ENCODE peak calls at places on chromosomes 11 and 22, in five cellular contexts. X is H1, A is neuronal stem cell, B is H9, Y is mesenchymal stem cell. T is an unnamed sample.
A peak's percentile ranks its signal among the peaks of the same experiment; 100 is the strongest.

GRCh38 chr11:45301537-45302246 is 15.6 kb upstream of the SYT13 start:
- DNase-seq in X (no peak), A (no peak), B (no peak), Y (no peak), T (no peak)

GRCh38 chr22:21015051-21016006 is at the start of gene P2RX6:
- DNase-seq in X (no peak), A (no peak), B (no peak), Y (peak; percentile 72), T (peak; percentile 66)

GRCh38 chr22:17862646-17863181 is 88.4 kb upstream of the BID start:
- DNase-seq in X (no peak), A (no peak), B (no peak), Y (no peak), T (no peak)

GRCh38 chr11:115199501-115199900 is 304.7 kb downstream of the CADM1 start:
- DNase-seq in X (no peak), A (no peak), B (no peak), Y (peak; percentile 51), T (no peak)

GRCh38 chr11:69774354-69775162 is 583 bp downstream of the FGF4 start:
- DNase-seq in X (peak; percentile 69), A (no peak), B (no peak), Y (no peak), T (no peak)

GRCh38 chr11:45859661-45860140 is 12.4 kb downstream of the CRY2 start:
- DNase-seq in X (no peak), A (no peak), B (peak; percentile 68), Y (peak; percentile 98), T (peak; percentile 37)

GRCh38 chr22:43783777-43784176 is 28.3 kb downstream of the EFCAB6 start:
- DNase-seq in X (no peak), A (no peak), B (no peak), Y (no peak), T (peak; percentile 19)

GRCh38 chr11:114246321-114247069 is 49.7 kb upstream of the NNMT start:
- DNase-seq in X (no peak), A (no peak), B (no peak), Y (no peak), T (no peak)

GRCh38 chr22:35443338-35443737 is 43.4 kb downstream of the MCM5 start:
- DNase-seq in X (no peak), A (no peak), B (no peak), Y (no peak), T (no peak)

GRCh38 chr11:118051611-118052461 is 25.0 kb upstream of the TMPRSS4 start:
- DNase-seq in X (no peak), A (no peak), B (no peak), Y (no peak), T (no peak)

GRCh38 chr11:112859787-112860186 is 101.4 kb upstream of the NCAM1 start:
- DNase-seq in X (no peak), A (no peak), B (no peak), Y (no peak), T (no peak)

GRCh38 chr11:67558084-67558772 is 25.4 kb upstream of the GSTP1 start:
- DNase-seq in X (no peak), A (no peak), B (no peak), Y (no peak), T (no peak)

GRCh38 chr11:64954201-64954600 is 17.7 kb downstream of the MAJIN start:
- DNase-seq in X (no peak), A (no peak), B (no peak), Y (no peak), T (no peak)

GRCh38 chr11:64529559-64530520 is 61.2 kb upstream of the SLC22A12 start:
- DNase-seq in X (no peak), A (no peak), B (no peak), Y (no peak), T (no peak)

GRCh38 chr11:69541001-69541285 is 59.5 kb downstream of the LINC01488 start:
- DNase-seq in X (no peak), A (no peak), B (no peak), Y (no peak), T (no peak)

GRCh38 chr11:18384157-18384641 is 10.2 kb upstream of the LDHA start:
- DNase-seq in X (no peak), A (no peak), B (no peak), Y (no peak), T (peak; percentile 43)

GRCh38 chr11:6648505-6648904 is 7.1 kb downstream of the DCHS1 start:
- DNase-seq in X (no peak), A (no peak), B (no peak), Y (no peak), T (no peak)

GRCh38 chr11:6647836-6648235 is 7.8 kb downstream of the DCHS1 start:
- DNase-seq in X (no peak), A (no peak), B (no peak), Y (no peak), T (no peak)

GRCh38 chr11:6647282-6647679 is 8.3 kb downstream of the DCHS1 start:
- DNase-seq in X (no peak), A (no peak), B (no peak), Y (peak; percentile 64), T (no peak)

GRCh38 chr11:6646631-6647281 is 8.9 kb downstream of the DCHS1 start:
- DNase-seq in X (no peak), A (no peak), B (no peak), Y (peak; percentile 56), T (no peak)

GRCh38 chr11:6646040-6646439 is 9.6 kb downstream of the DCHS1 start:
- DNase-seq in X (no peak), A (no peak), B (no peak), Y (peak; percentile 91), T (no peak)
- H2BK12ac ChIP-seq in X (peak overlapping the region; percentile 13), A (no peak overlapping the region), B (no peak overlapping the region), Y (peak overlapping the region; percentile 97), T (no peak overlapping the region)

DNA sequence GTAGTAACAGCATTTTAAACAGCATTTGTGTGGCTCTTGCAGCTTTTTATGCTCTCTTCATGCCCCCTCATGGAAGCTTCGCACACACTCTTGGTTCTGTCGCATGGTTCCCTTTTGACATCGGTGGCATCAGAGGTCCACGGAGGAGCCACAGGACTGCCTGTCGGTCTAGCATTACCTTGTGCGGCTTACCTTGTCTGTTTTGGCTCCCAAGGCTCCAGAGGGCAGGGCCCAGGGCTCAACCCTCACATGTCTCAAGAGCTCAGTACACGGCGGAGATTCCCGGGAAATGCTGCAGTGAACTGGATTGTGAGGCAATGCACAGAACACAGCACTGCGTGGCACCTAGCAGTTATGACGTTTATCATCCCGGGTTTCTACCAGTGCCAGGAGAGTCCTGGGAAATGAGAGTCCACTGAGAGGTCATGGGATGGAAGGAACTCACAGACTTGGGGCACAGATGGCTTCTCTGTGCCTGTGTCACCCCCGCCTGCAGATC is 1015.8 kb downstream of the TBC1D22A start:
- DNase-seq in X (no peak), A (no peak), B (no peak), Y (no peak), T (no peak)
- H3K27me3 ChIP-seq in X (no peaks in the 10 kb centered on the region), A (no peaks in the 10 kb centered on the region), B (no peaks in the 10 kb centered on the region), Y (no peaks in the 10 kb centered on the region), T (no peaks in the 10 kb centered on the region)

GRCh38 chr11:8603696-8604077 is 9.7 kb upstream of the STK33 start:
- DNase-seq in X (no peak), A (no peak), B (no peak), Y (no peak), T (no peak)

GRCh38 chr11:8608646-8609045 is 14.6 kb upstream of the STK33 start:
- DNase-seq in X (no peak), A (no peak), B (no peak), Y (peak; percentile 71), T (no peak)

GRCh38 chr11:8601376-8602133 is 7.5 kb upstream of the STK33 start:
- DNase-seq in X (peak; percentile 39), A (no peak), B (no peak), Y (peak; percentile 39), T (no peak)

GRCh38 chr11:8605956-8606355 is 11.9 kb upstream of the STK33 start:
- DNase-seq in X (no peak), A (no peak), B (no peak), Y (peak; percentile 12), T (no peak)

DNA sequence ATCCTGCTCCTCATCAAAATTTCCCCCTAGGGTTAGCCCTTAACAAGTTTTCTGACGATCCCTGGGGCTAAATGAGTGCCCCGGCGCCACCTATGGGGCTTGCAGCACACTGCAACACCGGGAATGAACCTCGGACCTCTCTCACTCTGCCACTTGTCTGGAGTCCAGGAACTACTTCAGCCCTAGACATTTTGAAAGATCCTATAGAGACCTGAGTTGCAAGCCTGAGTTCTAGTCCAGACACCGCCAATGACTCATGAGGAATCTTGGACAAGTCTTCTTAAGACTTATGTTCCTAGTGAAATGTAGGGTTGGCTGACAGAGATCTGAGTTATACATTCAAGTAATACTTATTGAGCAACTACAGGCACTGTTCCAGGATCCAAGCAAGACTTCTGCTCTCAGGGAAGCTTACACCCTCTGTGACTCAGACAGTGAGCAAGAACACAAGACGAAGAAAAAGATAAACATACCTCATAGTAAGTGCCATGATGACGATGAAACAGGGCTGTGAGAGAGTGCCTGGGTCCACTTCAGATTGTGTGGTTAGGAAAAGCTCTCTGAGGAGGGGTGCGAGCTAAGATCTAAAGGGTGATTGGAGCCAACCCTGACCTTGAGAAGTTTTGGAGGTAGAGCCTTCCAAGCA is 10.2 kb upstream of the STK33 start:
- DNase-seq in X (peak; percentile 88), A (peak; percentile 51), B (peak; percentile 75), Y (peak; percentile 100), T (peak; percentile 97)
- H3K18ac ChIP-seq in X (no peak overlapping the region), A (no peak overlapping the region), B (no peak overlapping the region), Y (peak overlapping the region; percentile 19), T (no peak overlapping the region)

DNA sequence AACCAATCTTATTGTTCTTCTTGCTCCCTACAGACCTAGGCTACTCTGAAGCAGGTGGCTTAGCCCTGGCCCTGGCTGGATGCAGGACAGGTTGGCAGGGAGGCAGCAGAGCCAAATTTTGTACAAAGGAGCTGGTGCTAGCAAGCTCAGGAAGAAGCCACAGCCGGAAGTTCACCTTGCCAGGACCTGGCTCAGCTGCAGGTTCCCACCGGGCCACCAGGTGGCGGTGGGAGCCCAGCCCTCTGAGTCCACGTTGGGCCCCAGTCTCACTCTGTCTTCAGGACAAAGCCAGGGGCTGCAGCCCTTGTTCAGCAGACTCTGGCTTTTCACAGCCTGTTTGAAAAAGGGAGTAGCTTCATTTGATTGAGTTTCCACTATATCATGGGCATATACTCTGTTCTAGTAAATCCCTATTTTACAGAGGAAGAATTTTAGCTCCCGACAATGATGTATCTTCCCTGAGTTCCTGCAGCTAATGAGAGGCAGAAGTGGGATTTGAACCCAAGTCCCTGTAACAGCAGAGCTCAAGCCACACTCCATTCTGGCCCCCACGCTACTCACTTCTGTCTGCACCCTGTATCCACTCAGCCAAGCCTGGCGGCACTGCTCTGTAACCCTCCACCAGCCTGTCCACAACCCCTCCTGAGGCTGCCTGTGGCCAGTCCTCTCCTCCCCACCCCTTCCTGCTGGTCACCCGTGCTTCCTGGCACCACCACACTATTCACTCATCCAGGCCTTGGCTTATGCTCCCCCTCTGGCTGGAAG is 3.3 kb downstream of the TKFC start:
- DNase-seq in X (peak; percentile 92), A (peak; percentile 69), B (peak; percentile 92), Y (peak; percentile 77), T (peak; percentile 85)
- H2BK12ac ChIP-seq in X (peak overlapping the region; percentile 30), A (peak overlapping the region; percentile 68), B (no peak overlapping the region), Y (peak overlapping the region; percentile 55), T (no peak overlapping the region)

GRCh38 chr22:29723766-29724165 is 4.0 kb downstream of the CABP7 start:
- DNase-seq in X (no peak), A (no peak), B (no peak), Y (no peak), T (no peak)
- H3K27me3 ChIP-seq in X (peaks cover 41% of the 10 kb centered on the region), A (peaks cover 65% of the 10 kb centered on the region), B (peaks cover 21% of the 10 kb centered on the region), Y (peaks cover 74% of the 10 kb centered on the region), T (peaks cover 25% of the 10 kb centered on the region)

GRCh38 chr11:35348898-35349687 is 70.3 kb downstream of the SLC1A2 start:
- DNase-seq in X (no peak), A (no peak), B (no peak), Y (no peak), T (no peak)
- H3K18ac ChIP-seq in X (no peak overlapping the region), A (no peak overlapping the region), B (no peak overlapping the region), Y (no peak overlapping the region), T (no peak overlapping the region)

GRCh38 chr11:79028214-79028613 is 412.6 kb downstream of the TENM4 start:
- DNase-seq in X (no peak), A (no peak), B (no peak), Y (no peak), T (no peak)
- H2BK12ac ChIP-seq in X (no peak overlapping the region), A (no peak overlapping the region), B (no peak overlapping the region), Y (no peak overlapping the region), T (no peak overlapping the region)

T was measured in trophoblast cell.